ENCODE peak calls at places on chromosomes 6 and 20, in four cellular contexts. R is SJCRH30; G is right lobe of liver; Q is CD8-positive, alpha-beta T cell. N is an unnamed sample.

GRCh38 chr6:113591896-113592827 is 265.0 kb upstream of the MARCKS start:
- DNase-seq in G (no peak), R (peak; percentile 55), Q (no peak), N (peak; percentile 1)

GRCh38 chr6:72035966-72036365 is 149.6 kb downstream of the RIMS1 start:
- DNase-seq in G (no peak), Q (no peak), R (no peak), N (no peak)

GRCh38 chr20:35739294-35740163 is 2.5 kb downstream of the RBM39 start:
- DNase-seq in R (no peak), G (no peak), Q (no peak), N (no peak)

GRCh38 chr20:59047938-59048680 is 5.5 kb upstream of the PRELID3B start:
- DNase-seq in Q (no peak), G (no peak), R (no peak), N (no peak)

GRCh38 chr20:11604339-11604738 is 313.4 kb upstream of the BTBD3 start:
- DNase-seq in R (no peak), Q (no peak), G (no peak), N (no peak)

GRCh38 chr6:80454197-80454596 is 347.7 kb downstream of the BCKDHB start:
- DNase-seq in Q (no peak), G (no peak), R (peak; percentile 23), N (no peak)

GRCh38 chr6:40450483-40450882 is 136.7 kb downstream of the LRFN2 start:
- DNase-seq in G (no peak), Q (no peak), R (no peak), N (no peak)

GRCh38 chr6:134436281-134436815 is 118.4 kb upstream of the SGK1 start:
- DNase-seq in R (peak; percentile 23), Q (no peak), G (no peak), N (no peak)

GRCh38 chr6:168279403-168279935 is 40.1 kb downstream of the DACT2 start:
- DNase-seq in G (no peak), Q (no peak), R (no peak), N (no peak)
- H3K27me3 ChIP-seq in G (no peaks in the 10 kb centered on the region), Q (no peaks in the 10 kb centered on the region), R (peaks cover 10% of the 10 kb centered on the region), N (no peaks in the 10 kb centered on the region)

DNA sequence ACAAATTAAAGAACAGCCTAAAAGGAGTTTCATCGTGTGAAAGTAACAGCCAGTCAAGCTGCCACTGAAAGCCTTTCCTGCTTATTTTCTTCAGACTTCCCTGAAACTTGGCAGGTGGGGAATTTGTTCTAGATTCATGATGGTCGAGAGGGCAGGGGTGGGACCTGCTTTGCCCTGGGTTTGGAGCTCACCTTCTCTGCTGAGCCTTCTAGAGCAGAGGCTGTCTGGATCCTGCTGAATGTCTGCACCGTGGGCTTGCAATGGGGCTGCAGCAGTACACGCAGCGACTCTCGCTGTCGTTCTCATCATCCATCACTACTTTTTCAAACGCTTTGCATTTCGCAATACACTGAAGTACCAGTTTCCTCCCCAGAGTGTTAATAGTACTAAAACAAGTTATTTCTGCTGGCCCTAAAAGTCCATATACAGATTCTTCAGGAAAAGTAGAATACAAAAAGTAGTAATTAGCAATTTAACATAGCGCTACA is 16.3 kb downstream of the FOXC1 start:
- DNase-seq in Q (no peak), R (no peak), G (no peak), N (no peak)
- H3K27me3 ChIP-seq in Q (peaks cover 27% of the 10 kb centered on the region), R (no peaks in the 10 kb centered on the region), G (peaks cover 27% of the 10 kb centered on the region), N (peaks cover 76% of the 10 kb centered on the region)

GRCh38 chr20:62979310-62979709 is 26.8 kb downstream of the SLC17A9 start:
- DNase-seq in G (no peak), Q (no peak), R (no peak), N (no peak)
- H3K27me3 ChIP-seq in G (peaks cover 2% of the 10 kb centered on the region), Q (peaks cover 23% of the 10 kb centered on the region), R (peaks cover 59% of the 10 kb centered on the region), N (peaks cover 10% of the 10 kb centered on the region)

GRCh38 chr20:62971211-62971949 is 18.9 kb downstream of the SLC17A9 start:
- DNase-seq in Q (no peak), R (no peak), G (no peak), N (no peak)
- H3K27me3 ChIP-seq in Q (peaks cover 16% of the 10 kb centered on the region), R (peaks cover 57% of the 10 kb centered on the region), G (peaks cover 16% of the 10 kb centered on the region), N (peaks cover 21% of the 10 kb centered on the region)

GRCh38 chr20:38805502-38805957 is at the start of gene PPP1R16B:
- DNase-seq in R (peak; percentile 92), Q (peak; percentile 73), G (peak; percentile 58), N (peak; percentile 91)
- H3K27me3 ChIP-seq in R (no peaks in the 10 kb centered on the region), Q (no peaks in the 10 kb centered on the region), G (peaks cover 6% of the 10 kb centered on the region), N (peaks cover 3% of the 10 kb centered on the region)

GRCh38 chr6:29825848-29826247 is 1.8 kb upstream of the HLA-G start:
- DNase-seq in Q (no peak), R (no peak), G (no peak), N (no peak)
- H3K27me3 ChIP-seq in Q (peaks cover 12% of the 10 kb centered on the region), R (no peaks in the 10 kb centered on the region), G (peaks cover 9% of the 10 kb centered on the region), N (peaks cover 46% of the 10 kb centered on the region)

GRCh38 chr6:2522521-2522920 is 228.2 kb downstream of the MYLK4 start:
- DNase-seq in Q (no peak), R (peak; percentile 39), G (no peak), N (no peak)

GRCh38 chr6:2514965-2515543 is 235.7 kb downstream of the MYLK4 start:
- DNase-seq in G (peak; percentile 57), Q (no peak), R (no peak), N (no peak)

GRCh38 chr6:2516059-2516458 is 234.7 kb downstream of the MYLK4 start:
- DNase-seq in R (no peak), G (no peak), Q (no peak), N (no peak)

GRCh38 chr6:2523061-2523460 is 227.7 kb downstream of the MYLK4 start:
- DNase-seq in G (no peak), R (no peak), Q (no peak), N (no peak)

DNA sequence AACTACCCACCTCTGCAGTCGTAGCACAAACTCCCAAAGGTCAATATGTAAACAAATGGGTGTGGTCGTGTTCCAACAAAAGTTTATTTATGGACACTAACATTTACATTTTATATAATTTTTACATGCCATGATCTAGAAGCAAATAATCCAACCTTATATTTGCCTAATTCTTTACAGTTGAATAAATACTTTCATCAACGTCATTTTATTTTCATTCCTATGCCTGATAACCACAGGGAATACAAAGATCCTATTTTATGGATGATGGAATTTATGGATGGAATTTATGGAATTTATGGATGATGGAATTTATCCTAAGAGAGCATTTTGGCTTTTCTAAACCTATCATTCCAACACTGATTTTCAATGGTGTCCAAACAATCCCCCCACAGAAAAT is 232.7 kb downstream of the MYLK4 start:
- DNase-seq in G (no peak), Q (no peak), R (no peak), N (no peak)
- H3K27me3 ChIP-seq in G (no peaks in the 10 kb centered on the region), Q (no peaks in the 10 kb centered on the region), R (no peaks in the 10 kb centered on the region), N (no peaks in the 10 kb centered on the region)

GRCh38 chr20:44173116-44173515 is 13.9 kb downstream of the JPH2 start:
- DNase-seq in Q (no peak), R (no peak), G (no peak), N (no peak)
- H3K27me3 ChIP-seq in Q (no peaks in the 10 kb centered on the region), R (no peaks in the 10 kb centered on the region), G (no peaks in the 10 kb centered on the region), N (no peaks in the 10 kb centered on the region)

DNA sequence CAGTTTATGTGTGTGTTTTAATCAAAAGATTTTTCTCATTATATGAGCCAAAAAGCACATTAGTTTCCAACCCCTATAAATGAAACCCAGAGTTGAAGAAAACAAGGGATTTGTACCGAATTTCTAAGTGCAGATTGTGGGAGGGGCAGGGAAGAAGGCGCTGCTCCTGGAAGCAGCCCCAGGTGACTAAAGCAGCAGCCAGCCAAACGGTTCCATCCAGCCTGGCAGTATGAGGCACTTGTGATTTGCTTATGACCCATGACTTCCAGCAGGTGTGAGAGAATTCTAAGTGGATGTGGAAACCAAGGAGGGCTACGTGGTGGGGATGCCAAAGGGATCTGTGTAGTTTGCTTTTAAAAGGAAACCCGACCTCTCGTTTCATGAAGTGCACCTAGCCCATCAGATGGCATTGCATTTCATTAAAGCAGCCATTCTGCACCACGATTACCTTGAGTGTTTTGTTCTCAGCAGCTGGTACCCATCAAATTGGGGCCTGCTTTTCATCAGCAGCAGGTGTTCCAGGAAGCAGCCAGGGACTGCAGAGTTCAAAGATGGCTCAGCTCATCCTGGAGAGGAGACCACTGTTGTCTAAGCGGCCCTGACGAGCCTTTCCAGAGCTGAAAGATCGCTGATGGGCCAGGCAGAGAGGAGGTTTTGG is 79.1 kb downstream of the DTD1 start:
- DNase-seq in R (no peak), G (no peak), Q (no peak), N (no peak)
- H3K27me3 ChIP-seq in R (no peaks in the 10 kb centered on the region), G (no peaks in the 10 kb centered on the region), Q (no peaks in the 10 kb centered on the region), N (no peaks in the 10 kb centered on the region)